ENCODE peak calls at places on chromosome 5, in ten cellular contexts. W is activated CD4-positive, alpha-beta T cell treated with anti-CD3 and anti-CD28 coated beads, Interleukin-2, amount 50 U/mL, for 1 hour; J is activated T-cell treated with anti-CD3 and anti-CD28 coated beads, Interleukin-2, amount 50 U/mL, for 4 hours; B is naive thymus-derived CD8-positive, alpha-beta T cell; N is stimulated activated CD4-positive, alpha-beta T cell treated with anti-CD3 and anti-CD28 coated beads, Interleukin-1b, Interleukin-23, amount 100 ng/mL, for 24 hours; Y is activated T-helper 1 cell treated with anti-CD3 and anti-CD28 coated beads, Interleukin-2, amount 50 U/mL, for 16 hours; F is AG04450; D is cardiac muscle cell; K is NCI-H460; H is left colon. O is an unnamed sample.

GRCh38 chr5:142938201-142938600 is 168.0 kb downstream of the ARHGAP26 start:
- DNase-seq in W (no peak), J (no peak), B (no peak), N (no peak), Y (no peak), F (no peak), D (no peak), K (no peak), H (no peak), O (no peak)

GRCh38 chr5:170774831-170775230 is 8.7 kb upstream of the GABRP start:
- DNase-seq in W (no peak), J (no peak), B (no peak), N (no peak), Y (no peak), F (no peak), D (no peak), K (no peak), H (no peak), O (no peak)

GRCh38 chr5:67476531-67476930 is 279.9 kb upstream of the CD180 start:
- DNase-seq in W (no peak), J (no peak), B (no peak), N (no peak), Y (no peak), F (no peak), D (no peak), K (no peak), H (no peak), O (no peak)

GRCh38 chr5:167696558-167697314 is 594.7 kb upstream of the WWC1 start:
- DNase-seq in W (no peak), J (no peak), B (no peak), N (no peak), Y (no peak), F (no peak), D (no peak), K (no peak), H (no peak), O (no peak)

GRCh38 chr5:179495906-179496455 is 54.4 kb upstream of the RUFY1 start:
- DNase-seq in W (no peak), J (no peak), B (no peak), N (no peak), Y (no peak), F (no peak), D (no peak), K (no peak), H (no peak), O (peak; percentile 47)

GRCh38 chr5:9118852-9119251 is 427.0 kb downstream of the SEMA5A start:
- DNase-seq in W (no peak), J (no peak), B (no peak), N (no peak), Y (no peak), F (no peak), D (no peak), K (no peak), H (no peak), O (no peak)

GRCh38 chr5:177133119-177133844 is at the start of gene NSD1:
- DNase-seq in W (peak; percentile 88), J (peak; percentile 87), B (peak; percentile 93), N (peak; percentile 90), Y (peak; percentile 77), F (no peak), D (peak; percentile 95), K (peak; percentile 85), H (peak; percentile 90), O (no peak)

GRCh38 chr5:174082286-174082685 is 36.8 kb downstream of the NSG2 start:
- DNase-seq in W (no peak), J (no peak), B (no peak), N (no peak), Y (no peak), F (no peak), D (no peak), K (no peak), H (no peak), O (no peak)

GRCh38 chr5:2753452-2754409 is 2.3 kb upstream of the IRX2 start:
- DNase-seq in W (no peak), J (no peak), B (no peak), N (no peak), Y (no peak), F (no peak), D (no peak), K (no peak), H (no peak), O (no peak)

GRCh38 chr5:37889612-37890317 is 49.9 kb upstream of the GDNF start:
- DNase-seq in W (no peak), J (no peak), B (no peak), N (no peak), Y (no peak), F (peak; percentile 64), D (peak; percentile 23), K (no peak), H (no peak), O (no peak)

GRCh38 chr5:56588636-56589485 is 226.5 kb upstream of the MAP3K1 start:
- DNase-seq in W (peak; percentile 64), J (no peak), B (peak; percentile 81), N (no peak), Y (no peak), F (no peak), D (no peak), K (no peak), H (peak; percentile 41), O (no peak)

GRCh38 chr5:143161893-143162520 is 241.5 kb downstream of the NR3C1 start:
- DNase-seq in W (no peak), J (no peak), B (no peak), N (no peak), Y (no peak), F (no peak), D (peak; percentile 88), K (peak; percentile 40), H (no peak), O (no peak)

GRCh38 chr5:171571663-171572062 is 152.2 kb downstream of the FGF18 start:
- DNase-seq in W (no peak), J (no peak), B (no peak), N (no peak), Y (no peak), F (no peak), D (peak; percentile 55), K (no peak), H (no peak), O (no peak)

GRCh38 chr5:137752873-137753226 is 1.3 kb downstream of the HNRNPA0 start:
- DNase-seq in W (no peak), J (peak; percentile 10), B (peak; percentile 65), N (no peak), Y (no peak), F (no peak), D (peak; percentile 44), K (no peak), H (no peak), O (no peak)

GRCh38 chr5:61933787-61934626 is 372.0 kb upstream of the KIF2A start:
- DNase-seq in W (no peak), J (no peak), B (no peak), N (no peak), Y (no peak), F (peak; percentile 1), D (peak; percentile 60), K (peak; percentile 62), H (peak; percentile 57), O (no peak)

GRCh38 chr5:136022965-136023364 is 5.8 kb upstream of the TGFBI start:
- DNase-seq in W (no peak), J (no peak), B (no peak), N (no peak), Y (no peak), F (no peak), D (no peak), K (no peak), H (no peak), O (no peak)

GRCh38 chr5:111461261-111461671 is 51.1 kb downstream of the STARD4 start:
- DNase-seq in W (no peak), J (no peak), B (no peak), N (no peak), Y (no peak), F (no peak), D (peak; percentile 66), K (peak; percentile 26), H (no peak), O (no peak)

GRCh38 chr5:14659821-14660607 is 4.5 kb upstream of the OTULIN start:
- DNase-seq in W (no peak), J (no peak), B (no peak), N (no peak), Y (no peak), F (peak; percentile 56), D (peak; percentile 73), K (no peak), H (no peak), O (no peak)

GRCh38 chr5:64707191-64707590 is 16.9 kb downstream of the SHISAL2B start:
- DNase-seq in W (no peak), J (no peak), B (no peak), N (no peak), Y (no peak), F (no peak), D (no peak), K (no peak), H (no peak), O (no peak)

GRCh38 chr5:55991768-55992486 is 2.8 kb downstream of the IL6ST start:
- DNase-seq in W (no peak), J (no peak), B (no peak), N (no peak), Y (no peak), F (no peak), D (peak; percentile 56), K (no peak), H (no peak), O (no peak)

GRCh38 chr5:79713727-79714126 is 24.1 kb downstream of the CMYA5 start:
- DNase-seq in W (no peak), J (no peak), B (no peak), N (no peak), Y (no peak), F (no peak), D (no peak), K (no peak), H (no peak), O (no peak)

GRCh38 chr5:140795259-140795641 is 598 bp downstream of the PCDHA2 start:
- DNase-seq in W (no peak), J (no peak), B (no peak), N (no peak), Y (no peak), F (no peak), D (no peak), K (no peak), H (no peak), O (no peak)

GRCh38 chr5:127838661-127839060 is 135.5 kb downstream of the CCDC192 start:
- DNase-seq in W (no peak), J (no peak), B (no peak), N (no peak), Y (no peak), F (no peak), D (peak; percentile 47), K (no peak), H (no peak), O (no peak)

GRCh38 chr5:180343110-180343845 is 9.9 kb downstream of the GFPT2 start:
- DNase-seq in W (no peak), J (no peak), B (peak; percentile 48), N (no peak), Y (no peak), F (no peak), D (peak; percentile 74), K (no peak), H (no peak), O (no peak)

GRCh38 chr5:125835293-125836172 is 587.7 kb upstream of the GRAMD2B start:
- DNase-seq in W (no peak), J (no peak), B (no peak), N (no peak), Y (no peak), F (peak; percentile 10), D (peak; percentile 80), K (peak; percentile 30), H (peak; percentile 44), O (no peak)

GRCh38 chr5:16889203-16889971 is 46.7 kb downstream of the MYO10 start:
- DNase-seq in W (no peak), J (no peak), B (no peak), N (no peak), Y (no peak), F (peak; percentile 59), D (peak; percentile 69), K (peak; percentile 32), H (no peak), O (no peak)

GRCh38 chr5:177358333-177358939 is 712 bp downstream of the RGS14 start:
- DNase-seq in W (no peak), J (no peak), B (no peak), N (no peak), Y (no peak), F (no peak), D (no peak), K (no peak), H (no peak), O (no peak)

GRCh38 chr5:12655675-12656074 is 751.4 kb upstream of the CTNND2 start:
- DNase-seq in W (no peak), J (no peak), B (no peak), N (no peak), Y (no peak), F (no peak), D (no peak), K (no peak), H (no peak), O (no peak)

O was measured in D721Med.